ENCODE peak calls at places on chromosome 5, in ten cellular contexts. W, G, A, O, K, U, Z, S, N and R are unnamed samples.

GRCh38 chr5:169099801-169100734 is 200.9 kb downstream of the SLIT3 start:
- DNase-seq in O (no peak), S (no peak), W (peak), G (no peak), U (no peak), N (no peak), K (no peak), Z (no peak), A (no peak), R (no peak)

GRCh38 chr5:76980518-76981144 is 27.8 kb downstream of the CRHBP start:
- DNase-seq in G (no peak), W (no peak), N (no peak), O (no peak), A (no peak), Z (no peak), U (no peak), K (no peak), S (no peak), R (no peak)

GRCh38 chr5:179273441-179274145 is 71.7 kb downstream of the ADAMTS2 start:
- DNase-seq in U (no peak), O (no peak), K (no peak), A (no peak), G (peak), Z (no peak), S (no peak), N (no peak), W (no peak), R (peak)

GRCh38 chr5:28397502-28397941 is 1359.1 kb upstream of the CDH9 start:
- DNase-seq in O (no peak), U (no peak), W (no peak), A (no peak), N (no peak), Z (no peak), K (no peak), G (no peak), S (no peak), R (no peak)

GRCh38 chr5:35773936-35774335 is 82.8 kb upstream of the IL7R start:
- DNase-seq in A (no peak), N (no peak), O (no peak), G (no peak), U (no peak), W (no peak), K (no peak), Z (no peak), S (no peak), R (no peak)

GRCh38 chr5:145936401-145937131 is at the start of gene SH3RF2:
- DNase-seq in K (peak), U (peak), O (peak), N (peak), A (no peak), G (no peak), W (peak), Z (peak), S (no peak), R (peak)

GRCh38 chr5:90554358-90555006 is 4.1 kb upstream of the ADGRV1 start:
- DNase-seq in O (no peak), U (no peak), A (no peak), S (no peak), W (no peak), Z (no peak), K (no peak), N (no peak), G (no peak), R (no peak)

GRCh38 chr5:75052461-75053285 is at the start of gene GCNT4:
- DNase-seq in A (peak), W (no peak), N (no peak), U (no peak), G (peak), O (no peak), S (peak), Z (peak), K (peak), R (no peak)

GRCh38 chr5:79346420-79346824 is 110.5 kb downstream of the JMY start:
- DNase-seq in N (peak), S (no peak), W (no peak), G (no peak), U (peak), O (no peak), A (no peak), Z (no peak), K (no peak), R (no peak)

GRCh38 chr5:135031813-135032612 is 2.0 kb downstream of the PITX1 start:
- DNase-seq in U (no peak), S (no peak), K (no peak), O (no peak), Z (no peak), A (no peak), N (peak), W (no peak), G (no peak), R (no peak)

GRCh38 chr5:115735108-115735998 is 81.1 kb downstream of the CDO1 start:
- DNase-seq in W (no peak), S (no peak), N (no peak), Z (no peak), K (no peak), O (no peak), U (no peak), G (no peak), A (no peak), R (no peak)

GRCh38 chr5:154086641-154087040 is 47.9 kb downstream of the MFAP3 start:
- DNase-seq in O (no peak), G (no peak), W (no peak), U (no peak), Z (no peak), N (no peak), A (no peak), S (no peak), K (no peak), R (no peak)

GRCh38 chr5:124453221-124454032 is 293.0 kb downstream of the ZNF608 start:
- DNase-seq in N (no peak), W (no peak), A (no peak), K (no peak), U (peak), S (peak), O (no peak), Z (no peak), G (no peak), R (no peak)

GRCh38 chr5:5572010-5572982 is 149.8 kb downstream of the ICE1 start:
- DNase-seq in G (no peak), K (peak), U (no peak), O (no peak), A (no peak), N (peak), Z (no peak), W (no peak), S (no peak), R (peak)

GRCh38 chr5:36502608-36503007 is 103.8 kb upstream of the SLC1A3 start:
- DNase-seq in S (no peak), Z (no peak), O (no peak), G (no peak), A (no peak), K (no peak), N (no peak), U (no peak), W (peak), R (no peak)

GRCh38 chr5:82931110-82931509 is 146.1 kb downstream of the TMEM167A start:
- DNase-seq in A (no peak), W (no peak), S (no peak), U (no peak), O (no peak), K (no peak), N (no peak), Z (no peak), G (no peak), R (no peak)

GRCh38 chr5:112776301-112776856 is 38.7 kb downstream of the APC start:
- DNase-seq in S (no peak), W (no peak), O (no peak), Z (no peak), N (no peak), G (no peak), A (no peak), U (no peak), K (no peak), R (no peak)

GRCh38 chr5:171709930-171710329 is 75.7 kb upstream of the SMIM23 start:
- DNase-seq in A (no peak), G (no peak), K (no peak), S (no peak), U (no peak), N (no peak), W (no peak), Z (no peak), O (no peak), R (no peak)

GRCh38 chr5:126309860-126310259 is 113.3 kb upstream of the GRAMD2B start:
- DNase-seq in O (no peak), S (no peak), Z (no peak), A (no peak), G (no peak), U (no peak), W (no peak), K (no peak), N (no peak), R (no peak)

GRCh38 chr5:163350083-163350482 is 87.3 kb upstream of the CCNG1 start:
- DNase-seq in A (no peak), N (no peak), Z (no peak), G (no peak), K (no peak), S (no peak), U (no peak), O (no peak), W (no peak), R (no peak)

GRCh38 chr5:110115485-110115884 is 425.8 kb downstream of the MAN2A1 start:
- DNase-seq in Z (no peak), A (no peak), K (no peak), N (no peak), W (no peak), S (no peak), U (no peak), O (no peak), G (no peak), R (no peak)

GRCh38 chr5:58235279-58235678 is 224.6 kb downstream of the PLK2 start:
- DNase-seq in O (no peak), U (no peak), W (peak), N (no peak), Z (no peak), G (no peak), A (no peak), S (no peak), K (no peak), R (no peak)

GRCh38 chr5:154388842-154389241 is 57.0 kb upstream of the SAP30L start:
- DNase-seq in Z (no peak), O (no peak), A (no peak), N (peak), S (no peak), W (no peak), U (no peak), K (no peak), G (no peak), R (no peak)

GRCh38 chr5:88846434-88846833 is 36.5 kb downstream of the MEF2C start:
- DNase-seq in N (no peak), O (no peak), G (no peak), S (no peak), K (no peak), A (no peak), W (no peak), U (no peak), Z (no peak), R (no peak)
- TF ChIP-seq POLR2AphosphoS5 in N (no peak), O (no peak), G (no peak), S (no peak), K (no peak), A (no peak), W (no peak), U (no peak), Z (no peak), R (no peak)

DNA sequence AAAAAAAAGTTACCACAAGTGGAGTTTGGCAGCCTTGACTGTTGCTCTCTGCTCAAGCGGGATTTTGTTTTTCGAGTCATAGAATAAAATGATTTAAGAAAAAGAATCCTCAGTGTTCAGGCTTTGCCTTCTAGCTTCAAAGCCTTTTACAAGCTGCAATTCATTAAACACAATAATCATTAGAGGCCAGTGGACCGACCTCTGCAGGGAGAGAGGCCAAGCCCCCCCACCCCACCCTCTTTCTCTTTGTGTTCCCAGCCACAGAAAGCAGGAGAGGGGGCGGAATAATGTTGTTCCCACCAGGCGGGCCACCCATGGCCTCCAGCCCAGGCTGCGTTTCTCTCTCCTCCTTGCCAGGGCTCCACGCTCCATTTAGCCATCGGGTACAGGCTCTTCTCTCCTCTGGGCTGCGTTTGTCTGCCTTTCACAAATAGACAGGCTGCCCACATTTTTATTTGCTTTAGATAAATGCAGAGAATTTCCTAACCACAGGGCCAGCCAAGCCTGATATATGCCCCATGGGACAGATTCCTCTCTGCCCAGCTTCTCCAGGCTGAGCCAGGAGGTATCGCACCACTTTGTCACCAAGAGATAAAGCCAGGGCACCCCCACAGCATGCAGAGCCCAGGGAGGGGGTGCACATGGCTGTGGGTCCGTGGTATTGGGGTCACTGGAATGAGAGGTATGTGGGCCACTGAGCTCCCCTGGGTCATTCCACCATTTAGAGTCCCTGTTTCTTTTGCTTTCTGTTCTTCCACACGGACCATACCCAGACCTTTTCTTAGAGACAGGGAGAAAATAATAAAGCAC is 318.8 kb downstream of the PIK3R1 start:
- DNase-seq in A (no peak), W (no peak), G (no peak), N (no peak), U (no peak), S (no peak), K (peak), O (no peak), Z (peak), R (no peak)
- TF ChIP-seq POLR2AphosphoS5 in A (no peak), W (no peak), G (no peak), N (no peak), U (no peak), S (no peak), K (no peak), O (no peak), Z (peak), R (no peak)

GRCh38 chr5:68395844-68396523 is 180.4 kb downstream of the PIK3R1 start:
- DNase-seq in S (no peak), Z (peak), K (peak), O (no peak), G (no peak), N (no peak), U (no peak), W (no peak), A (no peak), R (no peak)
- TF ChIP-seq POLR2AphosphoS5 in S (no peak), Z (peak), K (no peak), O (no peak), G (no peak), N (no peak), U (no peak), W (no peak), A (no peak), R (no peak)

GRCh38 chr5:59483971-59484472 is 409.5 kb downstream of the PDE4D start:
- DNase-seq in S (no peak), Z (no peak), A (no peak), O (peak), K (no peak), W (no peak), U (no peak), N (no peak), G (no peak), R (no peak)
- TF ChIP-seq POLR2AphosphoS5 in S (no peak), Z (no peak), A (no peak), O (no peak), K (no peak), W (no peak), U (no peak), N (no peak), G (no peak), R (no peak)

DNA sequence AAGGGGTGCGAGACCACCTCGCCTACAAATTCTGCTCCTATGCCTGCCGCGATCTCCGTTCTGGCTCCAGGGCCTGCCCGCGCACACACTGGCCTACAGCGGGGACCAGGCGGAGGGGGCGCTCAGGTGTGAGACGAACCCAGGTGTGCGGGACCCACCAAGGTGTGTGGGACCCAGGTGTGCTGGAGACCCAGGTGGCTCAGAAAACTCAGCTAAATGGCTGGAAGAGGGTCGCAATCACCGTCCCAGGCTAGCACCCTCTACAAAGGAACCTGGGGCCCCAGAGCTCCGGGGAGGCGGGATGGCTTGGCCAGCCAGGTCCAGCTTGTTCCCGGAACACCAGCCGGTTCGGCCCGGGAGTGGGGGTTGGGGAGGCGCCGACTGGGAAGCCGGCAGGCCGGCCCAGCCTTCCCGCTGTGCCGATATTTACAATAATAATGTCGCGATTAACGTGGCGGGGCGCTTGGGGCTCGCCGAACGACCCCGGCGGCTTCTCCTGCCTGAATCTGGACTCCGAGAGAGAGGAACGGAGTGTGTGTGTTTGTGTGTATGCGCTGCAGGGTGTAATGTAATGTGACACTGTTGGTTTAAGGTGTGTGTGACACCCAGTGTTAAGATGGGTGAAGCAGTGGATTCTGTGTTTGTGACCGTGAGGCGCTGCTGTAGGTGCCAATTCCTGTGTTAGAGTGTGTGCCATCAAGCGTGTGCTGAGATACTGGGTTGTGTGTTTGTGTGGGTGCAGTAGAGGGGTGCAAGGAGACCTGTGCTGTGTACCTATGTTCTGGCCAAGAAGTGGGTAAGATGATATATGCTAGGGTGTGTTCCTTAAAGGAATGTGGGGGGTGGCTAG is 1.4 kb downstream of the PCDH1 start:
- DNase-seq in N (peak), U (no peak), W (peak), Z (peak), S (peak), O (no peak), G (peak), K (peak), A (no peak), R (no peak)
- TF ChIP-seq POLR2AphosphoS5 in N (no peak), U (no peak), W (no peak), Z (peak), S (no peak), O (no peak), G (no peak), K (peak), A (no peak), R (no peak)

GRCh38 chr5:172805018-172805683 is 28.9 kb upstream of the ERGIC1 start:
- DNase-seq in N (no peak), Z (no peak), K (no peak), A (no peak), O (no peak), U (no peak), G (no peak), W (no peak), S (no peak), R (no peak)

GRCh38 chr5:172805736-172806255 is 28.3 kb upstream of the ERGIC1 start:
- DNase-seq in U (no peak), G (peak), W (no peak), A (no peak), K (no peak), Z (no peak), S (no peak), N (peak), O (no peak), R (no peak)

GRCh38 chr5:172807766-172808311 is 26.2 kb upstream of the ERGIC1 start:
- DNase-seq in A (no peak), U (no peak), W (no peak), K (no peak), G (no peak), O (no peak), Z (no peak), N (no peak), S (no peak), R (no peak)

GRCh38 chr5:172809774-172810173 is 24.3 kb upstream of the ERGIC1 start:
- DNase-seq in Z (no peak), N (no peak), K (no peak), A (no peak), W (no peak), O (no peak), U (no peak), S (no peak), G (no peak), R (no peak)

GRCh38 chr5:172806897-172807672 is 27.0 kb upstream of the ERGIC1 start:
- DNase-seq in W (peak), S (peak), K (peak), A (peak), G (peak), U (peak), O (peak), Z (peak), N (peak), R (peak)
- TF ChIP-seq POLR2AphosphoS5 in W (peak), S (no peak), K (peak), A (peak), G (peak), U (peak), O (no peak), Z (peak), N (peak), R (no peak)